ENCODE peak calls at places on chromosomes 16 and 17, in ten cellular contexts. X, L, W, Q, Z, R, A, B, O and T are unnamed samples.

GRCh38 chr17:74305865-74306654 is 20.0 kb upstream of the KIF19 start:
- DNase-seq in X (no peak), L (no peak), W (no peak), Q (no peak), Z (peak; percentile 7), R (peak; percentile 44), A (no peak), B (no peak), O (no peak), T (peak; percentile 34)

GRCh38 chr16:10888320-10888937 is 11.4 kb downstream of the CIITA start:
- DNase-seq in X (no peak), L (no peak), W (no peak), Q (no peak), Z (no peak), R (no peak), A (peak; percentile 34), B (no peak), O (no peak), T (no peak)

GRCh38 chr17:44915321-44915726 is at the start of gene GFAP:
- DNase-seq in X (no peak), L (no peak), W (no peak), Q (no peak), Z (no peak), R (no peak), A (peak; percentile 81), B (no peak), O (no peak), T (no peak)

GRCh38 chr17:44384281-44384822 is 5.1 kb downstream of the ITGA2B start:
- DNase-seq in X (no peak), L (no peak), W (no peak), Q (no peak), Z (no peak), R (no peak), A (no peak), B (no peak), O (no peak), T (no peak)

GRCh38 chr16:25996052-25996451 is 304.3 kb downstream of the HS3ST4 start:
- DNase-seq in X (no peak), L (no peak), W (no peak), Q (no peak), Z (no peak), R (no peak), A (no peak), B (no peak), O (no peak), T (no peak)

GRCh38 chr17:2634361-2634960 is 41.0 kb downstream of the PAFAH1B1 start:
- DNase-seq in X (no peak), L (peak; percentile 23), W (no peak), Q (peak; percentile 18), Z (peak; percentile 94), R (peak; percentile 88), A (no peak), B (no peak), O (peak; percentile 92), T (peak; percentile 23)

GRCh38 chr17:36629970-36630369 is 28.6 kb downstream of the MRM1 start:
- DNase-seq in X (no peak), L (no peak), W (no peak), Q (no peak), Z (no peak), R (no peak), A (no peak), B (no peak), O (no peak), T (no peak)

GRCh38 chr16:89150090-89150835 is 21.3 kb upstream of the CDH15 start:
- DNase-seq in X (no peak), L (no peak), W (no peak), Q (no peak), Z (peak; percentile 65), R (no peak), A (no peak), B (no peak), O (no peak), T (no peak)

GRCh38 chr17:79887451-79887991 is 48.3 kb upstream of the CBX4 start:
- DNase-seq in X (no peak), L (no peak), W (no peak), Q (no peak), Z (no peak), R (no peak), A (no peak), B (no peak), O (no peak), T (no peak)

GRCh38 chr16:2056077-2056476 is 8.3 kb downstream of the TSC2 start:
- DNase-seq in X (no peak), L (no peak), W (no peak), Q (peak; percentile 35), Z (no peak), R (peak; percentile 15), A (no peak), B (no peak), O (no peak), T (peak; percentile 20)

GRCh38 chr17:35449371-35449931 is 885 bp upstream of the SLFN13 start:
- DNase-seq in X (peak; percentile 54), L (no peak), W (no peak), Q (peak; percentile 25), Z (no peak), R (no peak), A (no peak), B (peak; percentile 22), O (no peak), T (no peak)

GRCh38 chr16:71658771-71659170 is 32.8 kb downstream of the MARVELD3 start:
- DNase-seq in X (no peak), L (no peak), W (no peak), Q (no peak), Z (no peak), R (no peak), A (no peak), B (no peak), O (peak; percentile 44), T (no peak)

GRCh38 chr16:87723224-87723619 is 42.6 kb downstream of the KLHDC4 start:
- DNase-seq in X (peak; percentile 74), L (peak; percentile 36), W (peak; percentile 69), Q (peak; percentile 63), Z (peak; percentile 72), R (no peak), A (peak; percentile 89), B (no peak), O (peak; percentile 98), T (peak; percentile 81)

GRCh38 chr17:45942284-45942683 is 47.9 kb downstream of the MAPT start:
- DNase-seq in X (no peak), L (peak; percentile 18), W (no peak), Q (peak; percentile 56), Z (no peak), R (no peak), A (peak; percentile 96), B (no peak), O (no peak), T (peak; percentile 9)

GRCh38 chr16:89920723-89921122 is 2.1 kb downstream of the MC1R start:
- DNase-seq in X (no peak), L (no peak), W (no peak), Q (no peak), Z (no peak), R (no peak), A (no peak), B (no peak), O (no peak), T (peak; percentile 30)

GRCh38 chr17:36844601-36845000 is 92.7 kb upstream of the LHX1 start:
- DNase-seq in X (no peak), L (no peak), W (no peak), Q (no peak), Z (no peak), R (no peak), A (no peak), B (no peak), O (no peak), T (no peak)

GRCh38 chr17:80813318-80813717 is 178.3 kb upstream of the CHMP6 start:
- DNase-seq in X (no peak), L (no peak), W (no peak), Q (no peak), Z (no peak), R (no peak), A (no peak), B (no peak), O (no peak), T (no peak)

GRCh38 chr17:66670211-66670610 is 164.7 kb upstream of the CACNG5 start:
- DNase-seq in X (no peak), L (no peak), W (no peak), Q (no peak), Z (no peak), R (no peak), A (no peak), B (no peak), O (no peak), T (no peak)

GRCh38 chr17:13833921-13834320 is 232.2 kb upstream of the HS3ST3A1 start:
- DNase-seq in X (no peak), L (no peak), W (no peak), Q (no peak), Z (no peak), R (no peak), A (no peak), B (no peak), O (no peak), T (peak; percentile 39)

GRCh38 chr17:37194208-37194607 is 181.6 kb upstream of the C17orf78 start:
- DNase-seq in X (no peak), L (no peak), W (no peak), Q (no peak), Z (no peak), R (no peak), A (no peak), B (no peak), O (no peak), T (no peak)

GRCh38 chr16:100989-101388 is 23.0 kb downstream of the MPG start:
- DNase-seq in X (no peak), L (no peak), W (no peak), Q (no peak), Z (no peak), R (no peak), A (no peak), B (no peak), O (no peak), T (no peak)

GRCh38 chr16:977896-978295 is 3.7 kb upstream of the SOX8 start:
- DNase-seq in X (no peak), L (no peak), W (no peak), Q (no peak), Z (no peak), R (no peak), A (no peak), B (no peak), O (no peak), T (no peak)

GRCh38 chr16:15739449-15739848 is 89.4 kb downstream of the NDE1 start:
- DNase-seq in X (no peak), L (no peak), W (no peak), Q (no peak), Z (no peak), R (no peak), A (no peak), B (no peak), O (no peak), T (no peak)

GRCh38 chr17:81367171-81367570 is 28.1 kb upstream of the BAHCC1 start:
- DNase-seq in X (no peak), L (peak; percentile 38), W (no peak), Q (no peak), Z (no peak), R (no peak), A (no peak), B (no peak), O (no peak), T (no peak)

GRCh38 chr17:57955183-57955952 is at the start of gene CUEDC1:
- DNase-seq in X (peak; percentile 88), L (peak; percentile 82), W (no peak), Q (peak; percentile 92), Z (peak; percentile 61), R (peak; percentile 74), A (peak; percentile 75), B (peak; percentile 74), O (no peak), T (peak; percentile 64)

GRCh38 chr17:14372905-14373559 is 72.2 kb downstream of the HS3ST3B1 start:
- DNase-seq in X (no peak), L (no peak), W (no peak), Q (no peak), Z (no peak), R (no peak), A (no peak), B (no peak), O (no peak), T (no peak)

GRCh38 chr16:84650062-84650991 is 2.0 kb downstream of the KLHL36 start:
- DNase-seq in X (no peak), L (no peak), W (peak; percentile 58), Q (peak; percentile 84), Z (peak; percentile 93), R (no peak), A (no peak), B (no peak), O (peak; percentile 76), T (peak; percentile 81)

GRCh38 chr17:76565728-76566612 is 19.7 kb downstream of the ST6GALNAC2 start:
- DNase-seq in X (no peak), L (no peak), W (no peak), Q (no peak), Z (no peak), R (no peak), A (no peak), B (no peak), O (no peak), T (no peak)